ENCODE peak calls at places on chromosomes 13 and 19, in five cellular contexts. One of them, this sample, is unnamed.
A peak's percentile ranks its signal among the peaks of the same experiment; 100 is the strongest.

GRCh38 chr19:18499055-18499775 is 22.7 kb downstream of the ELL start:
- DNase-seq in HepG2: no peak
- DNase-seq in SK-N-SH: no peak
- DNase-seq in K562: no peak
- DNase-seq in GM12878: no peak
- DNase-seq in this sample: no peak

GRCh38 chr13:113623491-113624234 is 34.3 kb downstream of the ATP4B start:
- DNase-seq in HepG2: no peak
- DNase-seq in GM12878: no peak
- DNase-seq in K562: no peak
- DNase-seq in SK-N-SH: no peak
- DNase-seq in this sample: no peak

GRCh38 chr13:109672545-109672944 is 113.8 kb downstream of the IRS2 start:
- DNase-seq in K562: no peak
- DNase-seq in SK-N-SH: no peak
- DNase-seq in GM12878: no peak
- DNase-seq in HepG2: no peak
- DNase-seq in this sample: no peak

GRCh38 chr19:33866696-33867095 is 70.0 kb downstream of the KCTD15 start:
- DNase-seq in GM12878: no peak
- DNase-seq in HepG2: no peak
- DNase-seq in SK-N-SH: no peak
- DNase-seq in K562: no peak
- DNase-seq in this sample: no peak

GRCh38 chr13:72489751-72490150 is 237.7 kb downstream of the MZT1 start:
- DNase-seq in HepG2: no peak
- DNase-seq in K562: no peak
- DNase-seq in GM12878: no peak
- DNase-seq in SK-N-SH: no peak
- DNase-seq in this sample: no peak

GRCh38 chr19:8635422-8635821 is 5.0 kb downstream of the NFILZ start:
- DNase-seq in GM12878: no peak
- DNase-seq in K562: no peak
- DNase-seq in SK-N-SH: no peak
- DNase-seq in HepG2: no peak
- DNase-seq in this sample: no peak

GRCh38 chr19:46533085-46534081 is 37.7 kb upstream of the PNMA8B start:
- DNase-seq in GM12878: no peak
- DNase-seq in SK-N-SH: peak; percentile 77
- DNase-seq in K562: no peak
- DNase-seq in HepG2: no peak
- DNase-seq in this sample: no peak

GRCh38 chr19:38267780-38268430 is 3.5 kb downstream of the SPINT2 start:
- DNase-seq in K562: no peak
- DNase-seq in SK-N-SH: no peak
- DNase-seq in HepG2: no peak
- DNase-seq in GM12878: no peak
- DNase-seq in this sample: no peak

GRCh38 chr13:113187263-113187669 is 21.2 kb downstream of the PCID2 start:
- DNase-seq in SK-N-SH: peak; percentile 45
- DNase-seq in K562: peak; percentile 68
- DNase-seq in HepG2: peak; percentile 83
- DNase-seq in GM12878: no peak
- DNase-seq in this sample: peak; percentile 9

GRCh38 chr13:60439201-60439600 is 42.2 kb downstream of the TDRD3 start:
- DNase-seq in GM12878: no peak
- DNase-seq in K562: no peak
- DNase-seq in HepG2: no peak
- DNase-seq in SK-N-SH: no peak
- DNase-seq in this sample: no peak

GRCh38 chr19:3357731-3358391 is 8.5 kb upstream of the NFIC start:
- DNase-seq in HepG2: no peak
- DNase-seq in SK-N-SH: no peak
- DNase-seq in GM12878: no peak
- DNase-seq in K562: peak; percentile 57
- DNase-seq in this sample: no peak

GRCh38 chr13:33479066-33479465 is 193.5 kb upstream of the STARD13 start:
- DNase-seq in GM12878: no peak
- DNase-seq in SK-N-SH: no peak
- DNase-seq in K562: no peak
- DNase-seq in HepG2: no peak
- DNase-seq in this sample: no peak

GRCh38 chr13:110902370-110902769 is 12.5 kb downstream of the ANKRD10 start:
- DNase-seq in HepG2: no peak
- DNase-seq in K562: no peak
- DNase-seq in SK-N-SH: no peak
- DNase-seq in GM12878: no peak
- DNase-seq in this sample: no peak

GRCh38 chr13:112688560-112689497 is 1.0 kb upstream of the ATP11A start:
- DNase-seq in K562: peak; percentile 19
- DNase-seq in GM12878: no peak
- DNase-seq in SK-N-SH: no peak
- DNase-seq in HepG2: peak; percentile 24
- DNase-seq in this sample: no peak

GRCh38 chr19:3135961-3136683 is at the start of gene GNA15:
- DNase-seq in HepG2: no peak
- DNase-seq in K562: no peak
- DNase-seq in SK-N-SH: no peak
- DNase-seq in GM12878: no peak
- DNase-seq in this sample: no peak

GRCh38 chr19:535017-535835 is 3.7 kb downstream of the CDC34 start:
- DNase-seq in SK-N-SH: no peak
- DNase-seq in K562: no peak
- DNase-seq in GM12878: no peak
- DNase-seq in HepG2: no peak
- DNase-seq in this sample: no peak

GRCh38 chr13:113401452-113402415 is 37.8 kb upstream of the GRTP1 start:
- DNase-seq in K562: no peak
- DNase-seq in GM12878: no peak
- DNase-seq in HepG2: no peak
- DNase-seq in SK-N-SH: peak; percentile 1
- DNase-seq in this sample: no peak

GRCh38 chr19:46384396-46384795 is 29.0 kb downstream of the CCDC8 start:
- DNase-seq in GM12878: no peak
- DNase-seq in HepG2: no peak
- DNase-seq in K562: no peak
- DNase-seq in SK-N-SH: no peak
- DNase-seq in this sample: no peak

GRCh38 chr13:83221813-83222241 is 660.4 kb downstream of the SLITRK1 start:
- DNase-seq in HepG2: no peak
- DNase-seq in SK-N-SH: no peak
- DNase-seq in K562: no peak
- DNase-seq in GM12878: no peak
- DNase-seq in this sample: no peak

GRCh38 chr19:43439183-43440063 is 24.7 kb downstream of the TEX101 start:
- DNase-seq in GM12878: no peak
- DNase-seq in HepG2: peak; percentile 18
- DNase-seq in K562: no peak
- DNase-seq in SK-N-SH: no peak
- DNase-seq in this sample: no peak

GRCh38 chr19:35805518-35806102 is 7.0 kb downstream of the PRODH2 start:
- DNase-seq in HepG2: no peak
- DNase-seq in K562: no peak
- DNase-seq in SK-N-SH: no peak
- DNase-seq in GM12878: no peak
- DNase-seq in this sample: no peak

GRCh38 chr13:37539176-37539575 is 59.4 kb downstream of the POSTN start:
- DNase-seq in GM12878: no peak
- DNase-seq in SK-N-SH: no peak
- DNase-seq in HepG2: no peak
- DNase-seq in K562: no peak
- DNase-seq in this sample: no peak

GRCh38 chr13:53775807-53776206 is 747.2 kb downstream of the OLFM4 start:
- DNase-seq in HepG2: no peak
- DNase-seq in K562: no peak
- DNase-seq in SK-N-SH: no peak
- DNase-seq in GM12878: no peak
- DNase-seq in this sample: no peak

GRCh38 chr13:19763618-19764017 is 19.1 kb downstream of the PSPC1 start:
- DNase-seq in K562: no peak
- DNase-seq in SK-N-SH: no peak
- DNase-seq in GM12878: no peak
- DNase-seq in HepG2: no peak
- DNase-seq in this sample: no peak

GRCh38 chr19:38319421-38320258 is at the start of gene KCNK6:
- DNase-seq in K562: no peak
- DNase-seq in GM12878: no peak
- DNase-seq in SK-N-SH: peak; percentile 72
- DNase-seq in HepG2: no peak
- DNase-seq in this sample: no peak

GRCh38 chr13:113860051-113860471 is 3.8 kb downstream of the GAS6 start:
- DNase-seq in HepG2: peak; percentile 34
- DNase-seq in K562: no peak
- DNase-seq in GM12878: no peak
- DNase-seq in SK-N-SH: no peak
- DNase-seq in this sample: no peak

GRCh38 chr19:30130356-30131122 is 188.5 kb downstream of the URI1 start:
- DNase-seq in GM12878: no peak
- DNase-seq in SK-N-SH: no peak
- DNase-seq in HepG2: no peak
- DNase-seq in K562: no peak
- DNase-seq in this sample: no peak

GRCh38 chr19:30131722-30132291 is 189.8 kb downstream of the URI1 start:
- DNase-seq in HepG2: no peak
- DNase-seq in SK-N-SH: no peak
- DNase-seq in GM12878: no peak
- DNase-seq in K562: no peak
- DNase-seq in this sample: no peak

GRCh38 chr19:30133803-30134202 is 191.8 kb downstream of the URI1 start:
- DNase-seq in SK-N-SH: no peak
- DNase-seq in GM12878: no peak
- DNase-seq in K562: no peak
- DNase-seq in HepG2: no peak
- DNase-seq in this sample: no peak

GRCh38 chr19:30132312-30133075 is 190.5 kb downstream of the URI1 start:
- DNase-seq in GM12878: no peak
- DNase-seq in HepG2: no peak
- DNase-seq in SK-N-SH: no peak
- DNase-seq in K562: peak; percentile 18
- DNase-seq in this sample: no peak

GRCh38 chr19:30131246-30131645 is 189.2 kb downstream of the URI1 start:
- DNase-seq in HepG2: no peak
- DNase-seq in GM12878: no peak
- DNase-seq in SK-N-SH: no peak
- DNase-seq in K562: no peak
- DNase-seq in this sample: no peak
- TF ChIP-seq FOXM1 in HepG2: no peak
- TF ChIP-seq FOXM1 in GM12878: no peak
- TF ChIP-seq FOXM1 in SK-N-SH: no peak
- TF ChIP-seq FOXM1 in K562: no peak
- TF ChIP-seq FOXM1 in this sample: no peak

GRCh38 chr13:49791214-49791752 is 1.2 kb downstream of the KPNA3 start:
- DNase-seq in SK-N-SH: peak; percentile 26
- DNase-seq in K562: no peak
- DNase-seq in GM12878: peak; percentile 40
- DNase-seq in HepG2: peak; percentile 84
- DNase-seq in this sample: no peak

GRCh38 chr13:49792550-49793324 is at the start of gene KPNA3:
- DNase-seq in GM12878: peak; percentile 85
- DNase-seq in HepG2: peak; percentile 89
- DNase-seq in SK-N-SH: peak; percentile 97
- DNase-seq in K562: peak; percentile 89
- DNase-seq in this sample: peak; percentile 89

GRCh38 chr13:49789961-49790360 is 2.5 kb downstream of the KPNA3 start:
- DNase-seq in HepG2: no peak
- DNase-seq in SK-N-SH: no peak
- DNase-seq in GM12878: no peak
- DNase-seq in K562: no peak
- DNase-seq in this sample: no peak

GRCh38 chr13:49786609-49787008 is 5.9 kb downstream of the KPNA3 start:
- DNase-seq in SK-N-SH: no peak
- DNase-seq in GM12878: no peak
- DNase-seq in HepG2: no peak
- DNase-seq in K562: no peak
- DNase-seq in this sample: no peak

GRCh38 chr13:49791753-49792549 is 531 bp downstream of the KPNA3 start:
- DNase-seq in HepG2: no peak
- DNase-seq in SK-N-SH: no peak
- DNase-seq in K562: peak; percentile 42
- DNase-seq in GM12878: no peak
- DNase-seq in this sample: peak; percentile 41
- TF ChIP-seq FOXM1 in HepG2: no peak
- TF ChIP-seq FOXM1 in SK-N-SH: no peak
- TF ChIP-seq FOXM1 in K562: no peak
- TF ChIP-seq FOXM1 in GM12878: no peak
- TF ChIP-seq FOXM1 in this sample: no peak

GRCh38 chr13:40813662-40814454 is 24.4 kb downstream of the SLC25A15 start:
- DNase-seq in GM12878: no peak
- DNase-seq in K562: peak; percentile 26
- DNase-seq in HepG2: peak; percentile 30
- DNase-seq in SK-N-SH: peak; percentile 27
- DNase-seq in this sample: peak; percentile 46
- TF ChIP-seq FOXM1 in GM12878: no peak
- TF ChIP-seq FOXM1 in K562: no peak
- TF ChIP-seq FOXM1 in HepG2: no peak
- TF ChIP-seq FOXM1 in SK-N-SH: no peak
- TF ChIP-seq FOXM1 in this sample: no peak

DNA sequence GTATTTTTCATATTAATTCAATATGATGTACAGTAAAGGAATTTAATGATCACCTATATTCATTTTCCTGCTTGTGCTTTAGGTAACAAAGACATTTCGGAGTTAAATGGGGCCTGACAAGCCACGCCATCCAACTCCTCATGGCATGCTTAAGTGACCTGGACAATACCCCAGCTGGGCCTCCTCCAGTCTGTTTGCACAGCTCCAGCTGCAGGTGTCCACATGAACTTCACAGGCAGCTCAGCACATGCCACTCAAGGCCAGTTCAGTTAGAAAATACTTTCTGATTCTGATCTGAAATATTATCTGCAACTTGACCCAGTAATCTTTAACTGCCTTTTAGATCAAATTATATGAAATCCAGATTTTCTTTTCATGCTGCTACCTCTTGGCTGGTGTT is 89.6 kb upstream of the SLC15A1 start:
- DNase-seq in HepG2: peak; percentile 29
- DNase-seq in GM12878: no peak
- DNase-seq in SK-N-SH: no peak
- DNase-seq in K562: no peak
- DNase-seq in this sample: no peak
- TF ChIP-seq FOXM1 in HepG2: no peak
- TF ChIP-seq FOXM1 in GM12878: no peak
- TF ChIP-seq FOXM1 in SK-N-SH: no peak
- TF ChIP-seq FOXM1 in K562: no peak
- TF ChIP-seq FOXM1 in this sample: no peak

This sample was measured in HEK293T.